ENCODE peak calls at places on chromosomes 12 and 14, in seven cellular contexts. One of them, this sample, is unnamed.

GRCh38 chr12:101654442-101654841 is 43.0 kb upstream of the CHPT1 start:
- DNase-seq in GM13976: no peak
- DNase-seq in frontal cortex: no peak
- DNase-seq in stimulated activated effector memory CD8-positive, alpha-beta T cell treated with anti-CD3 and anti-CD28 coated beads, Interleukin-12 subunit alpha, Interleukin-12 subunit beta, amount 100 ng/mL, for 72 hours: no peak
- DNase-seq in activated T-cell treated with anti-CD3 and anti-CD28 coated beads, Interleukin-2, amount 50 U/mL, for 4 hours: no peak
- DNase-seq in fibroblast of the aortic adventitia: no peak
- DNase-seq in KBM-7: no peak
- DNase-seq in this sample: no peak

GRCh38 chr12:93153321-93153720 is 224.2 kb upstream of the EEA1 start:
- DNase-seq in GM13976: no peak
- DNase-seq in frontal cortex: no peak
- DNase-seq in stimulated activated effector memory CD8-positive, alpha-beta T cell treated with anti-CD3 and anti-CD28 coated beads, Interleukin-12 subunit alpha, Interleukin-12 subunit beta, amount 100 ng/mL, for 72 hours: no peak
- DNase-seq in activated T-cell treated with anti-CD3 and anti-CD28 coated beads, Interleukin-2, amount 50 U/mL, for 4 hours: no peak
- DNase-seq in fibroblast of the aortic adventitia: peak
- DNase-seq in KBM-7: no peak
- DNase-seq in this sample: no peak

GRCh38 chr14:36510874-36511273 is 9.2 kb downstream of the NKX2-1 start:
- DNase-seq in GM13976: no peak
- DNase-seq in frontal cortex: no peak
- DNase-seq in stimulated activated effector memory CD8-positive, alpha-beta T cell treated with anti-CD3 and anti-CD28 coated beads, Interleukin-12 subunit alpha, Interleukin-12 subunit beta, amount 100 ng/mL, for 72 hours: no peak
- DNase-seq in activated T-cell treated with anti-CD3 and anti-CD28 coated beads, Interleukin-2, amount 50 U/mL, for 4 hours: no peak
- DNase-seq in fibroblast of the aortic adventitia: no peak
- DNase-seq in KBM-7: no peak
- DNase-seq in this sample: no peak

GRCh38 chr12:52020539-52021336 is 14.0 kb downstream of the TAMALIN start:
- DNase-seq in GM13976: peak
- DNase-seq in frontal cortex: no peak
- DNase-seq in stimulated activated effector memory CD8-positive, alpha-beta T cell treated with anti-CD3 and anti-CD28 coated beads, Interleukin-12 subunit alpha, Interleukin-12 subunit beta, amount 100 ng/mL, for 72 hours: no peak
- DNase-seq in activated T-cell treated with anti-CD3 and anti-CD28 coated beads, Interleukin-2, amount 50 U/mL, for 4 hours: peak
- DNase-seq in fibroblast of the aortic adventitia: peak
- DNase-seq in KBM-7: peak
- DNase-seq in this sample: peak

GRCh38 chr14:104421892-104422291 is 157.7 kb upstream of the C14orf180 start:
- DNase-seq in GM13976: peak
- DNase-seq in frontal cortex: no peak
- DNase-seq in stimulated activated effector memory CD8-positive, alpha-beta T cell treated with anti-CD3 and anti-CD28 coated beads, Interleukin-12 subunit alpha, Interleukin-12 subunit beta, amount 100 ng/mL, for 72 hours: no peak
- DNase-seq in activated T-cell treated with anti-CD3 and anti-CD28 coated beads, Interleukin-2, amount 50 U/mL, for 4 hours: no peak
- DNase-seq in fibroblast of the aortic adventitia: no peak
- DNase-seq in KBM-7: no peak
- DNase-seq in this sample: no peak

GRCh38 chr14:65179918-65180724 is 77.8 kb upstream of the MAX start:
- DNase-seq in GM13976: peak
- DNase-seq in frontal cortex: no peak
- DNase-seq in stimulated activated effector memory CD8-positive, alpha-beta T cell treated with anti-CD3 and anti-CD28 coated beads, Interleukin-12 subunit alpha, Interleukin-12 subunit beta, amount 100 ng/mL, for 72 hours: peak
- DNase-seq in activated T-cell treated with anti-CD3 and anti-CD28 coated beads, Interleukin-2, amount 50 U/mL, for 4 hours: peak
- DNase-seq in fibroblast of the aortic adventitia: peak
- DNase-seq in KBM-7: peak
- DNase-seq in this sample: no peak

GRCh38 chr14:50335989-50336391 is 23.9 kb downstream of the DMAC2L start:
- DNase-seq in GM13976: peak
- DNase-seq in frontal cortex: no peak
- DNase-seq in stimulated activated effector memory CD8-positive, alpha-beta T cell treated with anti-CD3 and anti-CD28 coated beads, Interleukin-12 subunit alpha, Interleukin-12 subunit beta, amount 100 ng/mL, for 72 hours: no peak
- DNase-seq in activated T-cell treated with anti-CD3 and anti-CD28 coated beads, Interleukin-2, amount 50 U/mL, for 4 hours: no peak
- DNase-seq in fibroblast of the aortic adventitia: no peak
- DNase-seq in KBM-7: peak
- DNase-seq in this sample: peak

GRCh38 chr12:42729532-42729895 is 140.0 kb upstream of the PRICKLE1 start:
- DNase-seq in GM13976: no peak
- DNase-seq in frontal cortex: no peak
- DNase-seq in stimulated activated effector memory CD8-positive, alpha-beta T cell treated with anti-CD3 and anti-CD28 coated beads, Interleukin-12 subunit alpha, Interleukin-12 subunit beta, amount 100 ng/mL, for 72 hours: no peak
- DNase-seq in activated T-cell treated with anti-CD3 and anti-CD28 coated beads, Interleukin-2, amount 50 U/mL, for 4 hours: no peak
- DNase-seq in fibroblast of the aortic adventitia: no peak
- DNase-seq in KBM-7: no peak
- DNase-seq in this sample: no peak

GRCh38 chr12:87848248-87848868 is 180.8 kb downstream of the C12orf50 start:
- DNase-seq in GM13976: peak
- DNase-seq in frontal cortex: peak
- DNase-seq in stimulated activated effector memory CD8-positive, alpha-beta T cell treated with anti-CD3 and anti-CD28 coated beads, Interleukin-12 subunit alpha, Interleukin-12 subunit beta, amount 100 ng/mL, for 72 hours: no peak
- DNase-seq in activated T-cell treated with anti-CD3 and anti-CD28 coated beads, Interleukin-2, amount 50 U/mL, for 4 hours: no peak
- DNase-seq in fibroblast of the aortic adventitia: peak
- DNase-seq in KBM-7: peak
- DNase-seq in this sample: no peak

GRCh38 chr12:39628836-39629235 is 9.2 kb upstream of the ABCD2 start:
- DNase-seq in GM13976: no peak
- DNase-seq in frontal cortex: no peak
- DNase-seq in stimulated activated effector memory CD8-positive, alpha-beta T cell treated with anti-CD3 and anti-CD28 coated beads, Interleukin-12 subunit alpha, Interleukin-12 subunit beta, amount 100 ng/mL, for 72 hours: no peak
- DNase-seq in activated T-cell treated with anti-CD3 and anti-CD28 coated beads, Interleukin-2, amount 50 U/mL, for 4 hours: no peak
- DNase-seq in fibroblast of the aortic adventitia: no peak
- DNase-seq in KBM-7: peak
- DNase-seq in this sample: no peak

GRCh38 chr12:51496907-51497306 is 72.3 kb downstream of the SLC4A8 start:
- DNase-seq in GM13976: no peak
- DNase-seq in frontal cortex: no peak
- DNase-seq in stimulated activated effector memory CD8-positive, alpha-beta T cell treated with anti-CD3 and anti-CD28 coated beads, Interleukin-12 subunit alpha, Interleukin-12 subunit beta, amount 100 ng/mL, for 72 hours: no peak
- DNase-seq in activated T-cell treated with anti-CD3 and anti-CD28 coated beads, Interleukin-2, amount 50 U/mL, for 4 hours: no peak
- DNase-seq in fibroblast of the aortic adventitia: no peak
- DNase-seq in KBM-7: no peak
- DNase-seq in this sample: no peak

GRCh38 chr14:91412939-91413338 is 4.7 kb downstream of the CCDC88C start:
- DNase-seq in GM13976: no peak
- DNase-seq in frontal cortex: no peak
- DNase-seq in stimulated activated effector memory CD8-positive, alpha-beta T cell treated with anti-CD3 and anti-CD28 coated beads, Interleukin-12 subunit alpha, Interleukin-12 subunit beta, amount 100 ng/mL, for 72 hours: no peak
- DNase-seq in activated T-cell treated with anti-CD3 and anti-CD28 coated beads, Interleukin-2, amount 50 U/mL, for 4 hours: no peak
- DNase-seq in fibroblast of the aortic adventitia: no peak
- DNase-seq in KBM-7: no peak
- DNase-seq in this sample: no peak

GRCh38 chr12:15629761-15630160 is 159.4 kb downstream of the EPS8 start:
- DNase-seq in GM13976: no peak
- DNase-seq in frontal cortex: no peak
- DNase-seq in stimulated activated effector memory CD8-positive, alpha-beta T cell treated with anti-CD3 and anti-CD28 coated beads, Interleukin-12 subunit alpha, Interleukin-12 subunit beta, amount 100 ng/mL, for 72 hours: no peak
- DNase-seq in activated T-cell treated with anti-CD3 and anti-CD28 coated beads, Interleukin-2, amount 50 U/mL, for 4 hours: no peak
- DNase-seq in fibroblast of the aortic adventitia: peak
- DNase-seq in KBM-7: no peak
- DNase-seq in this sample: no peak

GRCh38 chr12:122872815-122873361 is 23.0 kb downstream of the VPS37B start:
- DNase-seq in GM13976: no peak
- DNase-seq in frontal cortex: no peak
- DNase-seq in stimulated activated effector memory CD8-positive, alpha-beta T cell treated with anti-CD3 and anti-CD28 coated beads, Interleukin-12 subunit alpha, Interleukin-12 subunit beta, amount 100 ng/mL, for 72 hours: no peak
- DNase-seq in activated T-cell treated with anti-CD3 and anti-CD28 coated beads, Interleukin-2, amount 50 U/mL, for 4 hours: no peak
- DNase-seq in fibroblast of the aortic adventitia: no peak
- DNase-seq in KBM-7: no peak
- DNase-seq in this sample: peak

GRCh38 chr12:69755302-69755701 is 16.6 kb downstream of the RAB3IP start:
- DNase-seq in GM13976: no peak
- DNase-seq in frontal cortex: no peak
- DNase-seq in stimulated activated effector memory CD8-positive, alpha-beta T cell treated with anti-CD3 and anti-CD28 coated beads, Interleukin-12 subunit alpha, Interleukin-12 subunit beta, amount 100 ng/mL, for 72 hours: no peak
- DNase-seq in activated T-cell treated with anti-CD3 and anti-CD28 coated beads, Interleukin-2, amount 50 U/mL, for 4 hours: no peak
- DNase-seq in fibroblast of the aortic adventitia: no peak
- DNase-seq in KBM-7: no peak
- DNase-seq in this sample: no peak

GRCh38 chr12:87107270-87107669 is 851.1 kb upstream of the MGAT4C start:
- DNase-seq in GM13976: no peak
- DNase-seq in frontal cortex: no peak
- DNase-seq in stimulated activated effector memory CD8-positive, alpha-beta T cell treated with anti-CD3 and anti-CD28 coated beads, Interleukin-12 subunit alpha, Interleukin-12 subunit beta, amount 100 ng/mL, for 72 hours: no peak
- DNase-seq in activated T-cell treated with anti-CD3 and anti-CD28 coated beads, Interleukin-2, amount 50 U/mL, for 4 hours: no peak
- DNase-seq in fibroblast of the aortic adventitia: no peak
- DNase-seq in KBM-7: no peak
- DNase-seq in this sample: no peak

GRCh38 chr12:124906606-124907261 is 7.7 kb downstream of the UBC start:
- DNase-seq in GM13976: peak
- DNase-seq in frontal cortex: peak
- DNase-seq in stimulated activated effector memory CD8-positive, alpha-beta T cell treated with anti-CD3 and anti-CD28 coated beads, Interleukin-12 subunit alpha, Interleukin-12 subunit beta, amount 100 ng/mL, for 72 hours: peak
- DNase-seq in activated T-cell treated with anti-CD3 and anti-CD28 coated beads, Interleukin-2, amount 50 U/mL, for 4 hours: peak
- DNase-seq in fibroblast of the aortic adventitia: peak
- DNase-seq in KBM-7: peak
- DNase-seq in this sample: peak

GRCh38 chr14:101819251-101819990 is 57.9 kb downstream of the PPP2R5C start:
- DNase-seq in GM13976: no peak
- DNase-seq in frontal cortex: no peak
- DNase-seq in stimulated activated effector memory CD8-positive, alpha-beta T cell treated with anti-CD3 and anti-CD28 coated beads, Interleukin-12 subunit alpha, Interleukin-12 subunit beta, amount 100 ng/mL, for 72 hours: no peak
- DNase-seq in activated T-cell treated with anti-CD3 and anti-CD28 coated beads, Interleukin-2, amount 50 U/mL, for 4 hours: peak
- DNase-seq in fibroblast of the aortic adventitia: no peak
- DNase-seq in KBM-7: no peak
- DNase-seq in this sample: no peak

This sample was measured in glutamatergic neuron.